ENCODE peak calls at places on chromosomes 3 and 15, in nine cellular contexts. One of them, this sample, is unnamed.
A peak's percentile ranks its signal among the peaks of the same experiment; 100 is the strongest.

GRCh38 chr15:87477759-87478687 is 778.5 kb downstream of the NTRK3 start:
- DNase-seq in HCT116: no peak
- DNase-seq in endothelial cell of umbilical vein: no peak
- DNase-seq in GM23338: peak; percentile 37
- DNase-seq in SK-N-MC: no peak
- DNase-seq in H1: no peak
- DNase-seq in spleen: no peak
- DNase-seq in transverse colon: no peak
- DNase-seq in K562: peak; percentile 14
- DNase-seq in this sample: peak; percentile 60

GRCh38 chr3:188385295-188385694 is 231.3 kb downstream of the LPP start:
- DNase-seq in HCT116: no peak
- DNase-seq in endothelial cell of umbilical vein: no peak
- DNase-seq in GM23338: no peak
- DNase-seq in SK-N-MC: no peak
- DNase-seq in H1: no peak
- DNase-seq in spleen: no peak
- DNase-seq in transverse colon: no peak
- DNase-seq in K562: no peak
- DNase-seq in this sample: no peak

GRCh38 chr3:158140396-158140795 is 30.5 kb downstream of the RSRC1 start:
- DNase-seq in HCT116: no peak
- DNase-seq in endothelial cell of umbilical vein: no peak
- DNase-seq in GM23338: no peak
- DNase-seq in SK-N-MC: no peak
- DNase-seq in H1: no peak
- DNase-seq in spleen: no peak
- DNase-seq in transverse colon: no peak
- DNase-seq in K562: no peak
- DNase-seq in this sample: no peak

GRCh38 chr3:130991126-130991525 is 35.5 kb downstream of the ASTE1 start:
- DNase-seq in HCT116: no peak
- DNase-seq in endothelial cell of umbilical vein: no peak
- DNase-seq in GM23338: no peak
- DNase-seq in SK-N-MC: no peak
- DNase-seq in H1: no peak
- DNase-seq in spleen: no peak
- DNase-seq in transverse colon: no peak
- DNase-seq in K562: no peak
- DNase-seq in this sample: no peak

GRCh38 chr15:74312445-74313007 is 54.9 kb downstream of the CYP11A1 start:
- DNase-seq in HCT116: no peak
- DNase-seq in endothelial cell of umbilical vein: no peak
- DNase-seq in GM23338: no peak
- DNase-seq in SK-N-MC: no peak
- DNase-seq in H1: no peak
- DNase-seq in spleen: no peak
- DNase-seq in transverse colon: no peak
- DNase-seq in K562: peak; percentile 53
- DNase-seq in this sample: no peak

GRCh38 chr3:141407043-141407442 is 38.7 kb downstream of the ZBTB38 start:
- DNase-seq in HCT116: no peak
- DNase-seq in endothelial cell of umbilical vein: no peak
- DNase-seq in GM23338: no peak
- DNase-seq in SK-N-MC: no peak
- DNase-seq in H1: no peak
- DNase-seq in spleen: no peak
- DNase-seq in transverse colon: peak; percentile 51
- DNase-seq in K562: no peak
- DNase-seq in this sample: peak; percentile 65

GRCh38 chr3:178479860-178480259 is 56.4 kb upstream of the KCNMB2 start:
- DNase-seq in HCT116: no peak
- DNase-seq in endothelial cell of umbilical vein: no peak
- DNase-seq in GM23338: peak; percentile 13
- DNase-seq in SK-N-MC: no peak
- DNase-seq in H1: no peak
- DNase-seq in spleen: no peak
- DNase-seq in transverse colon: no peak
- DNase-seq in K562: no peak
- DNase-seq in this sample: no peak

GRCh38 chr3:150078983-150079739 is 108.5 kb upstream of the PFN2 start:
- DNase-seq in HCT116: no peak
- DNase-seq in endothelial cell of umbilical vein: no peak
- DNase-seq in GM23338: no peak
- DNase-seq in SK-N-MC: no peak
- DNase-seq in H1: no peak
- DNase-seq in spleen: no peak
- DNase-seq in transverse colon: no peak
- DNase-seq in K562: no peak
- DNase-seq in this sample: no peak

GRCh38 chr15:25600751-25601150 is 161.9 kb upstream of the UBE3A start:
- DNase-seq in HCT116: no peak
- DNase-seq in endothelial cell of umbilical vein: no peak
- DNase-seq in GM23338: no peak
- DNase-seq in SK-N-MC: no peak
- DNase-seq in H1: no peak
- DNase-seq in spleen: no peak
- DNase-seq in transverse colon: no peak
- DNase-seq in K562: no peak
- DNase-seq in this sample: no peak

GRCh38 chr15:25597576-25597975 is 158.8 kb upstream of the UBE3A start:
- DNase-seq in HCT116: no peak
- DNase-seq in endothelial cell of umbilical vein: no peak
- DNase-seq in GM23338: no peak
- DNase-seq in SK-N-MC: no peak
- DNase-seq in H1: no peak
- DNase-seq in spleen: no peak
- DNase-seq in transverse colon: no peak
- DNase-seq in K562: no peak
- DNase-seq in this sample: no peak

DNA sequence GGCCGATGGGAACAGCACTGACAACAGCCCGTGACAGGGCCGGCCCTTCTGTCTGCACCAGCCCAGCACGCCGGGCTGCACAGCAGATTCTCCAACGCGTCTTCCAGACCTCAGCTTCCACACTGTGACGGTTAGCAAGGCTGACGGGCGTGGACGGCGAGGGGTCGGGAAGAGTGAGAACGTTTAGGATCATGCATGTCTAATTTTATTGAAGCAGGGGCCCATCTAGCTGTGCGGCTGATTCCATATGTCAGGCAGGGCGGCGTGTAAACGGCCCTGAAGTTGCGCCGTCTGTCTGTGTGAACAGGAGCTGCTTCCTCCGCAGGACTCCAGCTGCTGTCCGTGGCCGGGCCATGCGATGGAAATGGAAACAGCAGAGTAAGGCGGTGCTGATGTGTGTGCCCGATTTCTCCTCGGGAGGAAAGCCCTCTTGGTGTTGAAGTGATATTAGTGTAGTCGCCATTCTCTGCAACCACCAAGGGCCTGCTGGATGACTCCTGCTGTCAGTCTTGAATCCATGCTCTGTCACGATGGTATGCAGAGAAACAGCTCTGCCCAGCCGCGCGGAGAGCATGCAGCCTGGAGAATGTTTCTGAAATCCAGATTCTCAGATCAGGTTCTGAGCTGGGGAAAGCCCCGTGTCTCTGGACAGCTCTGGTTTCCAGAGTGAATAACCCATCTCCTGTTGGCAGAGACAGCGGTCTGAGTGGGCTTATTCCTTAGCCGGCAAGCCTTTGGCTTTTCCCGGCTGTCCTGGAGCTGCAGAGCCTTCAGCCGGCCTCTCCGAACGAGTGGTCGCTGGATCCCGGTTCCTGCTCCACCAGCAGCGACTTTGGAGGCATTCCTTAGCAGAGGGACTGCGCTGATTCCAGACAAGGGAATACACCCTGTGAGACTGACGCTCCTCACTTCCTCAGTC is 158.1 kb upstream of the UBE3A start:
- DNase-seq in HCT116: no peak
- DNase-seq in endothelial cell of umbilical vein: no peak
- DNase-seq in GM23338: peak; percentile 10
- DNase-seq in SK-N-MC: no peak
- DNase-seq in H1: no peak
- DNase-seq in spleen: no peak
- DNase-seq in transverse colon: no peak
- DNase-seq in K562: no peak
- DNase-seq in this sample: no peak
- H3K4me3 ChIP-seq in HCT116: no peak overlapping the region
- H3K4me3 ChIP-seq in endothelial cell of umbilical vein: no peak overlapping the region
- H3K4me3 ChIP-seq in GM23338: no peak overlapping the region
- H3K4me3 ChIP-seq in SK-N-MC: no peak overlapping the region
- H3K4me3 ChIP-seq in H1: no peak overlapping the region
- H3K4me3 ChIP-seq in spleen: peak overlapping the region; percentile 19
- H3K4me3 ChIP-seq in transverse colon: no peak overlapping the region
- H3K4me3 ChIP-seq in K562: no peak overlapping the region
- H3K4me3 ChIP-seq in this sample: peak overlapping the region; percentile 10

GRCh38 chr15:65917407-65917756 is 48.1 kb downstream of the RAB11A start:
- DNase-seq in HCT116: no peak
- DNase-seq in endothelial cell of umbilical vein: no peak
- DNase-seq in GM23338: no peak
- DNase-seq in SK-N-MC: no peak
- DNase-seq in H1: no peak
- DNase-seq in spleen: no peak
- DNase-seq in transverse colon: no peak
- DNase-seq in K562: no peak
- DNase-seq in this sample: no peak
- TF ChIP-seq POLR2AphosphoS5 in HCT116: no peak
- TF ChIP-seq POLR2AphosphoS5 in endothelial cell of umbilical vein: no peak
- TF ChIP-seq POLR2AphosphoS5 in GM23338: no peak
- TF ChIP-seq POLR2AphosphoS5 in SK-N-MC: no peak
- TF ChIP-seq POLR2AphosphoS5 in H1: no peak
- TF ChIP-seq POLR2AphosphoS5 in spleen: no peak
- TF ChIP-seq POLR2AphosphoS5 in transverse colon: no peak
- TF ChIP-seq POLR2AphosphoS5 in K562: no peak
- TF ChIP-seq POLR2AphosphoS5 in this sample: no peak

GRCh38 chr3:15983693-15984092 is 185.9 kb upstream of the ANKRD28 start:
- DNase-seq in HCT116: no peak
- DNase-seq in endothelial cell of umbilical vein: no peak
- DNase-seq in GM23338: no peak
- DNase-seq in SK-N-MC: no peak
- DNase-seq in H1: no peak
- DNase-seq in spleen: no peak
- DNase-seq in transverse colon: no peak
- DNase-seq in K562: no peak
- DNase-seq in this sample: no peak
- H3K4me3 ChIP-seq in HCT116: no peak overlapping the region
- H3K4me3 ChIP-seq in endothelial cell of umbilical vein: no peak overlapping the region
- H3K4me3 ChIP-seq in GM23338: no peak overlapping the region
- H3K4me3 ChIP-seq in SK-N-MC: no peak overlapping the region
- H3K4me3 ChIP-seq in H1: no peak overlapping the region
- H3K4me3 ChIP-seq in spleen: no peak overlapping the region
- H3K4me3 ChIP-seq in transverse colon: no peak overlapping the region
- H3K4me3 ChIP-seq in K562: no peak overlapping the region
- H3K4me3 ChIP-seq in this sample: no peak overlapping the region

GRCh38 chr3:99954914-99955644 is 137.4 kb downstream of the CMSS1 start:
- DNase-seq in HCT116: no peak
- DNase-seq in endothelial cell of umbilical vein: no peak
- DNase-seq in GM23338: no peak
- DNase-seq in SK-N-MC: no peak
- DNase-seq in H1: no peak
- DNase-seq in spleen: no peak
- DNase-seq in transverse colon: no peak
- DNase-seq in K562: no peak
- DNase-seq in this sample: no peak
- TF ChIP-seq POLR2AphosphoS5 in HCT116: no peak
- TF ChIP-seq POLR2AphosphoS5 in endothelial cell of umbilical vein: no peak
- TF ChIP-seq POLR2AphosphoS5 in GM23338: no peak
- TF ChIP-seq POLR2AphosphoS5 in SK-N-MC: no peak
- TF ChIP-seq POLR2AphosphoS5 in H1: no peak
- TF ChIP-seq POLR2AphosphoS5 in spleen: no peak
- TF ChIP-seq POLR2AphosphoS5 in transverse colon: no peak
- TF ChIP-seq POLR2AphosphoS5 in K562: no peak
- TF ChIP-seq POLR2AphosphoS5 in this sample: no peak

DNA sequence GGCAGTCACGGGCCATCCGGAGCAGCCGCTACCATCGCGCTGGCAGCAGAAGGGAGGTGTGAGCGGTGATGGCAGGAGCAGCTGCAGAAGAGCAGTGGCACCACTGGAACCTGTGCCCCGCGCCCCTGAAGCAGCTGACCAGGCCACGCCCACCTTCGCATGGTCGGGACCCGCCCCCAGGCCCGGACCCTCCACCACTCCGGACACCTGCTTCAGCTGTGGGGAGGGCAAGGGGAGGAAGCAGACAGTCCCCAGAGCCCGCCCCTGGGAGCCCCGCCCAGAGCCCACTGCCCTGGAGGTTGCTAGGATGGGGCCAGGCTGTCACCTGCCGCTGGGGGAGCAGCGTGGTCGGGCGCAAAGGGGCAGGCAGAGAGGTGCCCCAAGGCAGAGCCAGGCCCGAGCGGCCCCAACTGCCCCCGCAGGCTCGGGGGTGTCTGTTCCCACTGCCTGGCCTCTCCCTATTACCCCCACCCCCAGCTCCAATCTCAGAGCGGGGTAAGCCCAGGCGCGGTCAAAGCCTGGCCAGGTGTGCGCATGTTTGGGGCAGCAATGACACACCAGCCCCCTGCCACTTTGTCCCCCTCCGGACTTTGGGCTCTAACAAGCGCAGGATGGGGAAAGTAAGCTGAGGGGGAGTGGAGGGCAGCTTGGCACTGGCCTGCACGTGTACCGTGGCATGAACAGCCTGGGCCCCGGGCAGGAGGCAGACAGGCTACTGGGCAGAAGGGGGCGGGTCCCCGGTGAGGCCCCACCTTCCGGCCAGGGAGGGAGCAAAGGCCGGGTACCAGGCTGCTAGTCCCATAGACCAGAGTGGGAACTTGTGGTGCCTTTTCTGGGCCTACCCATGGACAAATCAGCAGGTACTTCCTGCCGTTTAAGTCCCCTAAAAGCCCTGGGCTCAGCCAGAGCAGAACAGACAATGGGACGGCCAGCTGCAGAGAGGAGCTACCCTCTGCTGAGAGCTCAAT is 8.7 kb downstream of the SPCS1 start:
- DNase-seq in HCT116: no peak
- DNase-seq in endothelial cell of umbilical vein: no peak
- DNase-seq in GM23338: peak; percentile 95
- DNase-seq in SK-N-MC: no peak
- DNase-seq in H1: peak; percentile 72
- DNase-seq in spleen: no peak
- DNase-seq in transverse colon: peak; percentile 63
- DNase-seq in K562: no peak
- DNase-seq in this sample: no peak
- H3K4me3 ChIP-seq in HCT116: no peak overlapping the region
- H3K4me3 ChIP-seq in endothelial cell of umbilical vein: no peak overlapping the region
- H3K4me3 ChIP-seq in GM23338: peak overlapping the region; percentile 78
- H3K4me3 ChIP-seq in SK-N-MC: no peak overlapping the region
- H3K4me3 ChIP-seq in H1: peak overlapping the region; percentile 30
- H3K4me3 ChIP-seq in spleen: no peak overlapping the region
- H3K4me3 ChIP-seq in transverse colon: no peak overlapping the region
- H3K4me3 ChIP-seq in K562: no peak overlapping the region
- H3K4me3 ChIP-seq in this sample: no peak overlapping the region

GRCh38 chr3:174322789-174323188 is 536.3 kb upstream of the NAALADL2 start:
- DNase-seq in HCT116: no peak
- DNase-seq in endothelial cell of umbilical vein: no peak
- DNase-seq in GM23338: no peak
- DNase-seq in SK-N-MC: no peak
- DNase-seq in H1: no peak
- DNase-seq in spleen: no peak
- DNase-seq in transverse colon: no peak
- DNase-seq in K562: no peak
- DNase-seq in this sample: no peak
- TF ChIP-seq POLR2AphosphoS5 in HCT116: no peak
- TF ChIP-seq POLR2AphosphoS5 in endothelial cell of umbilical vein: no peak
- TF ChIP-seq POLR2AphosphoS5 in GM23338: no peak
- TF ChIP-seq POLR2AphosphoS5 in SK-N-MC: no peak
- TF ChIP-seq POLR2AphosphoS5 in H1: no peak
- TF ChIP-seq POLR2AphosphoS5 in spleen: no peak
- TF ChIP-seq POLR2AphosphoS5 in transverse colon: no peak
- TF ChIP-seq POLR2AphosphoS5 in K562: no peak
- TF ChIP-seq POLR2AphosphoS5 in this sample: no peak

This sample was measured in breast epithelium.